ENCODE peak calls at places on chromosomes 13 and 19, in eight cellular contexts. C, I, M, Z, H, N, O and U are unnamed samples.

GRCh38 chr19:19105365-19106060 is 32.8 kb downstream of the TMEM161A start:
- DNase-seq in C (peak), I (peak), M (peak), Z (peak), H (peak), N (peak), O (no peak), U (peak)

GRCh38 chr13:36673838-36674326 is at the start of gene SERTM1:
- DNase-seq in C (peak), I (no peak), M (no peak), Z (peak), H (no peak), N (peak), O (no peak), U (peak)

GRCh38 chr13:96958286-96958891 is 35.9 kb downstream of the OXGR1 start:
- DNase-seq in C (peak), I (peak), M (no peak), Z (peak), H (peak), N (peak), O (peak), U (peak)

GRCh38 chr13:77016241-77016812 is 10.6 kb downstream of the FBXL3 start:
- DNase-seq in C (no peak), I (no peak), M (no peak), Z (no peak), H (no peak), N (no peak), O (no peak), U (no peak)

GRCh38 chr19:10701955-10702307 is 692 bp downstream of the QTRT1 start:
- DNase-seq in C (peak), I (peak), M (no peak), Z (peak), H (peak), N (peak), O (peak), U (peak)

GRCh38 chr13:89899302-89900103 is 1448.0 kb upstream of the MIR17HG start:
- DNase-seq in C (no peak), I (peak), M (no peak), Z (no peak), H (no peak), N (no peak), O (no peak), U (no peak)

GRCh38 chr19:23901360-23901759 is 13.3 kb upstream of the ZNF726 start:
- DNase-seq in C (no peak), I (no peak), M (no peak), Z (no peak), H (no peak), N (no peak), O (no peak), U (no peak)

GRCh38 chr13:25375727-25376358 is 4.1 kb downstream of the ATP8A2 start:
- DNase-seq in C (peak), I (peak), M (peak), Z (peak), H (peak), N (peak), O (peak), U (peak)

GRCh38 chr19:43538922-43539321 is 5.9 kb downstream of the ZNF575 start:
- DNase-seq in C (no peak), I (no peak), M (no peak), Z (no peak), H (no peak), N (no peak), O (no peak), U (no peak)

GRCh38 chr19:35451278-35452096 is 3.4 kb downstream of the FFAR2 start:
- DNase-seq in C (no peak), I (no peak), M (no peak), Z (no peak), H (peak), N (no peak), O (peak), U (no peak)

GRCh38 chr13:36344173-36344572 is 2.0 kb downstream of the SPART start:
- DNase-seq in C (peak), I (no peak), M (no peak), Z (no peak), H (no peak), N (no peak), O (no peak), U (peak)

GRCh38 chr13:74891610-74892009 is 590.4 kb downstream of the TBC1D4 start:
- DNase-seq in C (peak), I (peak), M (no peak), Z (no peak), H (no peak), N (no peak), O (no peak), U (no peak)

GRCh38 chr19:6062274-6062673 is 48.0 kb downstream of the RFX2 start:
- DNase-seq in C (peak), I (no peak), M (no peak), Z (no peak), H (no peak), N (no peak), O (no peak), U (no peak)

GRCh38 chr19:30146346-30146745 is 204.3 kb downstream of the URI1 start:
- DNase-seq in C (no peak), I (no peak), M (no peak), Z (no peak), H (no peak), N (no peak), O (no peak), U (no peak)

GRCh38 chr19:17011485-17011884 is 15.1 kb downstream of the CPAMD8 start:
- DNase-seq in C (no peak), I (no peak), M (no peak), Z (no peak), H (no peak), N (no peak), O (no peak), U (no peak)

GRCh38 chr13:71602327-71602726 is 264.7 kb downstream of the DACH1 start:
- DNase-seq in C (no peak), I (no peak), M (no peak), Z (no peak), H (no peak), N (no peak), O (no peak), U (no peak)

GRCh38 chr19:14437578-14438140 is 4.6 kb downstream of the PKN1 start:
- DNase-seq in C (no peak), I (no peak), M (no peak), Z (no peak), H (no peak), N (no peak), O (no peak), U (no peak)

GRCh38 chr19:17095141-17095919 is 19.8 kb downstream of the MYO9B start:
- DNase-seq in C (peak), I (no peak), M (no peak), Z (no peak), H (no peak), N (no peak), O (no peak), U (peak)

GRCh38 chr19:23996549-23996948 is 81.9 kb downstream of the ZNF726 start:
- DNase-seq in C (peak), I (peak), M (peak), Z (peak), H (peak), N (peak), O (no peak), U (no peak)

GRCh38 chr19:13864223-13864512 is 12.8 kb upstream of the NANOS3 start:
- DNase-seq in C (no peak), I (no peak), M (no peak), Z (no peak), H (no peak), N (no peak), O (no peak), U (no peak)

GRCh38 chr13:29858231-29858630 is 7.8 kb upstream of the UBL3 start:
- DNase-seq in C (peak), I (no peak), M (no peak), Z (no peak), H (no peak), N (no peak), O (no peak), U (no peak)

GRCh38 chr13:107864543-107865460 is 350.5 kb downstream of the LIG4 start:
- DNase-seq in C (peak), I (peak), M (no peak), Z (peak), H (peak), N (peak), O (peak), U (peak)

GRCh38 chr19:47221890-47222289 is 9.1 kb downstream of the BBC3 start:
- DNase-seq in C (no peak), I (no peak), M (no peak), Z (no peak), H (no peak), N (no peak), O (no peak), U (no peak)

GRCh38 chr19:44648536-44649370 is 5.0 kb downstream of the PVR start:
- DNase-seq in C (peak), I (peak), M (no peak), Z (no peak), H (no peak), N (no peak), O (no peak), U (no peak)

GRCh38 chr13:30196025-30196424 is 111.3 kb downstream of the KATNAL1 start:
- DNase-seq in C (no peak), I (peak), M (peak), Z (peak), H (no peak), N (peak), O (no peak), U (no peak)

GRCh38 chr19:17677002-17677401 is 11.2 kb downstream of the UNC13A start:
- DNase-seq in C (no peak), I (peak), M (peak), Z (no peak), H (peak), N (peak), O (no peak), U (no peak)

GRCh38 chr19:47267350-47267759 is 7.3 kb upstream of the INAFM1 start:
- DNase-seq in C (no peak), I (no peak), M (no peak), Z (no peak), H (no peak), N (no peak), O (no peak), U (no peak)

GRCh38 chr19:10115392-10116084 is 4.0 kb downstream of the P2RY11 start:
- DNase-seq in C (peak), I (peak), M (no peak), Z (peak), H (no peak), N (no peak), O (no peak), U (no peak)

GRCh38 chr19:32676186-32676894 is 692 bp downstream of the RGS9BP start:
- DNase-seq in C (peak), I (no peak), M (no peak), Z (peak), H (no peak), N (peak), O (no peak), U (peak)

GRCh38 chr19:47391510-47392223 is 27.7 kb downstream of the MEIS3 start:
- DNase-seq in C (peak), I (peak), M (peak), Z (peak), H (peak), N (peak), O (peak), U (peak)

GRCh38 chr13:29594310-29594709 is 1.2 kb downstream of the SLC7A1 start:
- DNase-seq in C (peak), I (peak), M (no peak), Z (peak), H (peak), N (peak), O (peak), U (peak)

GRCh38 chr19:37932985-37933953 is 26.3 kb downstream of the SIPA1L3 start:
- DNase-seq in C (peak), I (peak), M (no peak), Z (peak), H (no peak), N (peak), O (no peak), U (peak)
- H3K4me3 ChIP-seq in C (no peak), I (peak), M (peak), Z (no peak), H (peak), N (peak), O (peak), U (no peak)

GRCh38 chr19:34189917-34190425 is 17.7 kb downstream of the LSM14A start:
- DNase-seq in C (no peak), I (no peak), M (no peak), Z (no peak), H (no peak), N (no peak), O (no peak), U (no peak)
- H3K4me2 ChIP-seq in C (no peak), I (no peak), M (no peak), Z (no peak), H (peak), N (peak), O (no peak), U (peak)

DNA sequence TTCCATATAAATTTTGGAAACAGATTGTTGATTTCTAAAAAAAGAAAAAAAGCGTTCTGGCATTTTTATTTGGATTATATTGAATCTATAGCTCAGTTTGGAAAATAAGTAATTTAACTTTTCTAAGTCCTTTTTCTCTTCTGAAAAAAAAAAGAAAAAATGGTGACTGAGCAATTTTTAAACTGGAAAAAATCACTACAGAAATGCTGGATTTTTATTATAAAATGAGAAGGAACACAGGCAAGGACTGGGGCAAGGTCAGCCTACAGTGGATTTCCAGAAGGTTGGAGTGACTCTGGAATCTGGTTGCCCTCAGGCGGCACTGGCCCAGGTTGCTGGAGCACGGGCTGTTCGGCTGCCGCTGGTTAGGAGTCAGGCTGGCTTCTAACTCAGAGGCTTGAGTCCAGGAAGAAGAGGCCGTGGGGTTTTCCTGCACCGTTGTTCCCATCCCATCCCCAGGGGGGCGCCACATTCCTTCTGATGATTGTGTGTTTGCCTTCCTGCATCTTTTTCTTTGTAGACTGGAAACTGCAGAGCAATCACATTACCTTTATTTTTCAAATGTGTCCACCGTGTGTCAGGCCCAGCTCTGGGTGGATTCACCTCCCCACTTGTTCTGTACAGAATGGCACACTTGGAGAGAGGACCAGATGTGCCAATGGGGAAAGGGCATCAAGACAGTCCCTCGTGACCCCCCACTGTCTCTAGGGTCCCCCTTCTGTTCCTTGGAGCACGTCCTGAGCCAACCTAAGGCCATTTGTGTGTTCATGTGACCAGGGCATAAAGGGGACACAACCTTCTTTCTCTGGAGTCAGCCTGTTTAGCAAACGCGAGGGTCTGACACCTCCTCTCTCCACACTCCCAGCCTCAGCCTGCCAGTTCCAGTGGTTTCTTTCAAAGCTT is 44.5 kb upstream of the GTF3A start:
- DNase-seq in C (peak), I (peak), M (peak), Z (peak), H (peak), N (peak), O (peak), U (peak)
- TF ChIP-seq EZH2phosphoT487 in C (no peak), I (no peak), M (no peak), Z (no peak), H (no peak), N (no peak), O (no peak), U (no peak)

GRCh38 chr19:3995619-3996018 is 10.4 kb upstream of the EEF2 start:
- DNase-seq in C (no peak), I (no peak), M (no peak), Z (no peak), H (no peak), N (no peak), O (no peak), U (no peak)
- H3K4me3 ChIP-seq in C (no peak), I (no peak), M (no peak), Z (no peak), H (no peak), N (no peak), O (no peak), U (no peak)

GRCh38 chr19:289651-290538 is 1.3 kb downstream of the PLPP2 start:
- DNase-seq in C (peak), I (no peak), M (peak), Z (peak), H (no peak), N (no peak), O (peak), U (peak)
- H3K4me2 ChIP-seq in C (peak), I (no peak), M (peak), Z (peak), H (no peak), N (peak), O (peak), U (peak)

GRCh38 chr13:98033277-98034247 is 80.1 kb downstream of the IPO5 start:
- DNase-seq in C (peak), I (peak), M (peak), Z (peak), H (no peak), N (peak), O (no peak), U (peak)
- TF ChIP-seq EZH2phosphoT487 in C (no peak), I (no peak), M (no peak), Z (no peak), H (no peak), N (no peak), O (no peak), U (no peak)

GRCh38 chr13:68050746-68051145 is 820.6 kb upstream of the PCDH9 start:
- DNase-seq in C (no peak), I (peak), M (no peak), Z (no peak), H (no peak), N (no peak), O (no peak), U (no peak)

GRCh38 chr13:68048802-68049359 is 818.7 kb upstream of the PCDH9 start:
- DNase-seq in C (no peak), I (no peak), M (no peak), Z (no peak), H (no peak), N (no peak), O (no peak), U (no peak)

GRCh38 chr13:68051910-68052309 is 821.8 kb upstream of the PCDH9 start:
- DNase-seq in C (no peak), I (no peak), M (no peak), Z (no peak), H (no peak), N (no peak), O (no peak), U (no peak)

GRCh38 chr13:68047889-68048288 is 817.8 kb upstream of the PCDH9 start:
- DNase-seq in C (no peak), I (peak), M (no peak), Z (no peak), H (no peak), N (peak), O (no peak), U (no peak)

DNA sequence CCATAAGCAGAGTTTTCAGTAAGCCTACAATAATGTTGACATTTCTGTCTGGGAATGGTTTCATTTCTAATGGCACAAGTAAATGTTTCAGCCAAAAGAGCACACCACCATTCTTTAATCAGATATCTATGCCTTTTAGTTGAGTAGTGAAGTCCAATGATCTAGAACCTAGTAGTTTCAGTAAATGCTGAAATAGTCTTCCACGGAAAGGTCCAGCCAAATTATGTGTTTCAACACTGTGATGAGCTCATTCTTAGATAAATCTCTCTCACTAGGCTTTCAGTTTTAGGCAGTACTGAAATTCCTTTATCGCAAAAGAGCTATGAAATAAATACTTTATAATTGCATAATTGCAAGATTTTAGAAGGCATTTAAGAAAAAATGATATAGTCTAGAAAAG is 816.8 kb upstream of the PCDH9 start:
- DNase-seq in C (no peak), I (no peak), M (no peak), Z (no peak), H (no peak), N (no peak), O (no peak), U (no peak)
- H3K4me3 ChIP-seq in C (no peak), I (no peak), M (no peak), Z (no peak), H (no peak), N (no peak), O (no peak), U (no peak)

GRCh38 chr19:48492925-48493717 is 18.5 kb downstream of the LMTK3 start:
- DNase-seq in C (peak), I (peak), M (peak), Z (peak), H (peak), N (peak), O (peak), U (peak)

GRCh38 chr19:48490980-48491792 is 20.4 kb downstream of the LMTK3 start:
- DNase-seq in C (peak), I (peak), M (peak), Z (peak), H (peak), N (peak), O (peak), U (peak)

GRCh38 chr19:48491793-48492123 is 19.9 kb downstream of the LMTK3 start:
- DNase-seq in C (no peak), I (no peak), M (no peak), Z (no peak), H (no peak), N (peak), O (no peak), U (no peak)

GRCh38 chr19:48495391-48495790 is 16.2 kb downstream of the LMTK3 start:
- DNase-seq in C (no peak), I (no peak), M (no peak), Z (no peak), H (no peak), N (no peak), O (no peak), U (no peak)

DNA sequence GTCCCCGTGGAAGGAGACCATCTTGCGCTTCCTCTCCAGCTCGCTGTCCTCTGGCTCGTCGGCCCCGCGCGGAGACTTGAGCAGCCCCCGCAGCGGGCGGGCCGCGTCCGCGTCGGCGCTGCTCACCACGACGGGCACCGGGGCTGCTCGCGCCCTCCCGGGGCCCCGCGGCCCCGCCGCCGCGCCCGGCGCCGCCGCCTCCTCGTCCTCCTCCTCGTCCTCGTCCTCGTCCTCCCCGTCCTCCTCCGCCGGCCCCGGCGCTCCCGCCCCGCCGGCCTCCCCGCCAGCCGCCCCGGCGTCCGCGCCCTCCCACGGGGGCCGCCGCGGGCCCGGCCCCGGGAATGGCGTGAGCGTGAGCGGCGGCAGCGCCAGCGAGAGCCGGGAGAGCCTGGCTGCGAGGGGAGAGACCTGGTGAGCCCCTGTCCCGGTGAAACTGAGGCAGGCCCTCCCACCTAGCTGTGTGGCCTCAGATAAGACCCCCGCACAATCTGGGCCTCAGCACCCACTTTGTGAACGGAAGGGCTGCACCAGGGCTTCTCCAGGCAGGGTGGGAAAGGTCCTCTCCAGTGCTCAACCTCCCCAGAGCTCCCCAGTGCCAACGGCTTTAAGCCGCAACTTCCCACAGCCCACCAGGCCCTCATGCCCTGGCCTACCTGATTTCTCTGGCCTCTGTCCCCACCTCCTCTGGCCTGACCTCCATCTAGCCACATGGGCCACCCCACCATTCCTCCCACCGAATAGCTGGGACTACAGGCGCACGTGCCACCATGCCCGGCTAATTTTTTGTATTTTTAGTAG is 17.7 kb downstream of the LMTK3 start:
- DNase-seq in C (no peak), I (no peak), M (no peak), Z (no peak), H (no peak), N (no peak), O (no peak), U (no peak)
- H3K4me2 ChIP-seq in C (peak), I (peak), M (peak), Z (peak), H (peak), N (peak), O (peak), U (peak)

GRCh38 chr19:45692187-45693111 is at the start of gene QPCTL:
- DNase-seq in C (peak), I (peak), M (peak), Z (peak), H (peak), N (peak), O (peak), U (peak)
- TF ChIP-seq EZH2phosphoT487 in C (no peak), I (no peak), M (no peak), Z (no peak), H (no peak), N (no peak), O (no peak), U (no peak)